ENCODE peak calls at places on chromosomes 16 and 17, in five cellular contexts. Y, T, D, C and P are unnamed samples.

GRCh38 chr17:76137351-76138233 is 3.5 kb downstream of the FOXJ1 start:
- DNase-seq in Y (no peak), T (no peak), D (no peak), C (no peak), P (no peak)

GRCh38 chr16:17921357-17921978 is 415.1 kb downstream of the NPIPA8 start:
- DNase-seq in Y (peak; percentile 17), T (no peak), D (no peak), C (peak; percentile 74), P (peak; percentile 79)

GRCh38 chr16:18932243-18932997 is 6.2 kb upstream of the SMG1 start:
- DNase-seq in Y (no peak), T (no peak), D (peak; percentile 82), C (no peak), P (no peak)

GRCh38 chr17:48160177-48160967 is 52.8 kb downstream of the SNX11 start:
- DNase-seq in Y (no peak), T (no peak), D (no peak), C (no peak), P (no peak)

GRCh38 chr17:65696739-65697394 is 135.4 kb upstream of the AXIN2 start:
- DNase-seq in Y (no peak), T (no peak), D (no peak), C (no peak), P (no peak)

GRCh38 chr17:80482058-80482318 is 5.6 kb upstream of the NPTX1 start:
- DNase-seq in Y (no peak), T (no peak), D (no peak), C (no peak), P (no peak)

GRCh38 chr17:48545022-48545376 is at the start of gene HOXB2:
- DNase-seq in Y (no peak), T (no peak), D (no peak), C (no peak), P (no peak)

GRCh38 chr17:8735336-8735939 is 9.2 kb downstream of the CCDC42 start:
- DNase-seq in Y (no peak), T (no peak), D (peak; percentile 55), C (no peak), P (no peak)

GRCh38 chr16:67236551-67237395 is 9.8 kb downstream of the TMEM208 start:
- DNase-seq in Y (peak; percentile 2), T (no peak), D (no peak), C (peak; percentile 91), P (peak; percentile 77)

GRCh38 chr16:6684076-6684673 is 648.5 kb upstream of the RBFOX1 start:
- DNase-seq in Y (peak; percentile 20), T (no peak), D (no peak), C (peak; percentile 16), P (peak; percentile 77)

GRCh38 chr16:85393674-85394510 is 219.2 kb upstream of the GSE1 start:
- DNase-seq in Y (no peak), T (no peak), D (peak; percentile 78), C (peak; percentile 69), P (peak; percentile 82)

GRCh38 chr17:49616086-49616485 is 40.4 kb downstream of the NXPH3 start:
- DNase-seq in Y (no peak), T (no peak), D (no peak), C (no peak), P (peak; percentile 15)

GRCh38 chr17:6506679-6507231 is 49.6 kb downstream of the PITPNM3 start:
- DNase-seq in Y (no peak), T (peak; percentile 57), D (peak; percentile 61), C (no peak), P (no peak)

GRCh38 chr17:39736319-39737165 is 1.2 kb upstream of the GRB7 start:
- DNase-seq in Y (no peak), T (no peak), D (no peak), C (no peak), P (peak; percentile 23)

GRCh38 chr17:64236827-64237403 is 26.1 kb downstream of the TEX2 start:
- DNase-seq in Y (no peak), T (no peak), D (no peak), C (no peak), P (peak; percentile 56)

GRCh38 chr16:50878966-50879615 is 137.2 kb downstream of the CYLD start:
- DNase-seq in Y (no peak), T (no peak), D (no peak), C (no peak), P (peak; percentile 75)

GRCh38 chr16:88993006-88993787 is 16.2 kb upstream of the CBFA2T3 start:
- DNase-seq in Y (peak; percentile 47), T (no peak), D (no peak), C (no peak), P (peak; percentile 88)